ENCODE peak calls at places on chromosomes 4 and X, in ten cellular contexts. One of them, this sample, is unnamed.

GRCh38 chrX:16665089-16665488 is 15.1 kb downstream of the S100G start:
- DNase-seq in RCC 7860: no peak
- DNase-seq in aorta: no peak
- DNase-seq in GM03348: no peak
- DNase-seq in stimulated activated CD4-positive, alpha-beta T cell treated with anti-CD3 and anti-CD28 coated beads, Interleukin-2, amount 100 ng/mL, for 24 hours: no peak
- DNase-seq in stimulated activated CD8-positive, alpha-beta memory T cell treated with anti-CD3 and anti-CD28 coated beads, Interleukin-15, amount 100 ng/mL, for 4 hours: no peak
- DNase-seq in activated CD4-positive, CD25-positive, alpha-beta regulatory T cell: no peak
- DNase-seq in OCI-M1: no peak
- DNase-seq in ACHN: no peak
- DNase-seq in activated CD4-positive, alpha-beta memory T cell treated with anti-CD3 and anti-CD28 coated beads for 36 hours: no peak
- DNase-seq in this sample: no peak

GRCh38 chr4:86837651-86838050 is 11.5 kb downstream of the SLC10A6 start:
- DNase-seq in activated CD4-positive, CD25-positive, alpha-beta regulatory T cell: no peak
- DNase-seq in GM03348: no peak
- DNase-seq in ACHN: no peak
- DNase-seq in stimulated activated CD4-positive, alpha-beta T cell treated with anti-CD3 and anti-CD28 coated beads, Interleukin-2, amount 100 ng/mL, for 24 hours: no peak
- DNase-seq in RCC 7860: no peak
- DNase-seq in aorta: no peak
- DNase-seq in OCI-M1: no peak
- DNase-seq in stimulated activated CD8-positive, alpha-beta memory T cell treated with anti-CD3 and anti-CD28 coated beads, Interleukin-15, amount 100 ng/mL, for 4 hours: no peak
- DNase-seq in activated CD4-positive, alpha-beta memory T cell treated with anti-CD3 and anti-CD28 coated beads for 36 hours: no peak
- DNase-seq in this sample: no peak

GRCh38 chr4:159105063-159105414 is 2.2 kb downstream of the RAPGEF2 start:
- DNase-seq in GM03348: no peak
- DNase-seq in OCI-M1: no peak
- DNase-seq in activated CD4-positive, alpha-beta memory T cell treated with anti-CD3 and anti-CD28 coated beads for 36 hours: no peak
- DNase-seq in aorta: no peak
- DNase-seq in stimulated activated CD4-positive, alpha-beta T cell treated with anti-CD3 and anti-CD28 coated beads, Interleukin-2, amount 100 ng/mL, for 24 hours: no peak
- DNase-seq in stimulated activated CD8-positive, alpha-beta memory T cell treated with anti-CD3 and anti-CD28 coated beads, Interleukin-15, amount 100 ng/mL, for 4 hours: no peak
- DNase-seq in ACHN: no peak
- DNase-seq in activated CD4-positive, CD25-positive, alpha-beta regulatory T cell: no peak
- DNase-seq in RCC 7860: peak; percentile 7
- DNase-seq in this sample: no peak

GRCh38 chr4:174496631-174497442 is 25.5 kb downstream of the HPGD start:
- DNase-seq in RCC 7860: no peak
- DNase-seq in activated CD4-positive, CD25-positive, alpha-beta regulatory T cell: no peak
- DNase-seq in stimulated activated CD8-positive, alpha-beta memory T cell treated with anti-CD3 and anti-CD28 coated beads, Interleukin-15, amount 100 ng/mL, for 4 hours: no peak
- DNase-seq in ACHN: no peak
- DNase-seq in GM03348: no peak
- DNase-seq in OCI-M1: no peak
- DNase-seq in stimulated activated CD4-positive, alpha-beta T cell treated with anti-CD3 and anti-CD28 coated beads, Interleukin-2, amount 100 ng/mL, for 24 hours: no peak
- DNase-seq in activated CD4-positive, alpha-beta memory T cell treated with anti-CD3 and anti-CD28 coated beads for 36 hours: no peak
- DNase-seq in aorta: no peak
- DNase-seq in this sample: no peak

GRCh38 chrX:71537743-71538142 is 4.8 kb downstream of the OGT start:
- DNase-seq in aorta: no peak
- DNase-seq in RCC 7860: no peak
- DNase-seq in OCI-M1: no peak
- DNase-seq in stimulated activated CD4-positive, alpha-beta T cell treated with anti-CD3 and anti-CD28 coated beads, Interleukin-2, amount 100 ng/mL, for 24 hours: no peak
- DNase-seq in activated CD4-positive, alpha-beta memory T cell treated with anti-CD3 and anti-CD28 coated beads for 36 hours: no peak
- DNase-seq in GM03348: no peak
- DNase-seq in activated CD4-positive, CD25-positive, alpha-beta regulatory T cell: no peak
- DNase-seq in ACHN: no peak
- DNase-seq in stimulated activated CD8-positive, alpha-beta memory T cell treated with anti-CD3 and anti-CD28 coated beads, Interleukin-15, amount 100 ng/mL, for 4 hours: no peak
- DNase-seq in this sample: no peak

GRCh38 chrX:42123369-42123768 is 200.0 kb upstream of the CASK start:
- DNase-seq in ACHN: no peak
- DNase-seq in stimulated activated CD8-positive, alpha-beta memory T cell treated with anti-CD3 and anti-CD28 coated beads, Interleukin-15, amount 100 ng/mL, for 4 hours: no peak
- DNase-seq in activated CD4-positive, alpha-beta memory T cell treated with anti-CD3 and anti-CD28 coated beads for 36 hours: no peak
- DNase-seq in activated CD4-positive, CD25-positive, alpha-beta regulatory T cell: no peak
- DNase-seq in OCI-M1: no peak
- DNase-seq in aorta: no peak
- DNase-seq in stimulated activated CD4-positive, alpha-beta T cell treated with anti-CD3 and anti-CD28 coated beads, Interleukin-2, amount 100 ng/mL, for 24 hours: no peak
- DNase-seq in GM03348: no peak
- DNase-seq in RCC 7860: no peak
- DNase-seq in this sample: no peak

GRCh38 chr4:3436798-3437581 is 4.8 kb upstream of the HGFAC start:
- DNase-seq in stimulated activated CD4-positive, alpha-beta T cell treated with anti-CD3 and anti-CD28 coated beads, Interleukin-2, amount 100 ng/mL, for 24 hours: peak; percentile 22
- DNase-seq in GM03348: peak; percentile 89
- DNase-seq in activated CD4-positive, alpha-beta memory T cell treated with anti-CD3 and anti-CD28 coated beads for 36 hours: peak; percentile 54
- DNase-seq in activated CD4-positive, CD25-positive, alpha-beta regulatory T cell: no peak
- DNase-seq in RCC 7860: peak; percentile 81
- DNase-seq in ACHN: peak; percentile 77
- DNase-seq in stimulated activated CD8-positive, alpha-beta memory T cell treated with anti-CD3 and anti-CD28 coated beads, Interleukin-15, amount 100 ng/mL, for 4 hours: no peak
- DNase-seq in aorta: peak; percentile 74
- DNase-seq in OCI-M1: no peak
- DNase-seq in this sample: no peak

GRCh38 chr4:20196476-20196875 is 55.2 kb upstream of the SLIT2 start:
- DNase-seq in ACHN: no peak
- DNase-seq in RCC 7860: no peak
- DNase-seq in aorta: no peak
- DNase-seq in stimulated activated CD4-positive, alpha-beta T cell treated with anti-CD3 and anti-CD28 coated beads, Interleukin-2, amount 100 ng/mL, for 24 hours: no peak
- DNase-seq in GM03348: no peak
- DNase-seq in stimulated activated CD8-positive, alpha-beta memory T cell treated with anti-CD3 and anti-CD28 coated beads, Interleukin-15, amount 100 ng/mL, for 4 hours: no peak
- DNase-seq in activated CD4-positive, CD25-positive, alpha-beta regulatory T cell: no peak
- DNase-seq in activated CD4-positive, alpha-beta memory T cell treated with anti-CD3 and anti-CD28 coated beads for 36 hours: no peak
- DNase-seq in OCI-M1: no peak
- DNase-seq in this sample: no peak

GRCh38 chrX:150508461-150509367 is 59.7 kb upstream of the MTM1 start:
- DNase-seq in stimulated activated CD8-positive, alpha-beta memory T cell treated with anti-CD3 and anti-CD28 coated beads, Interleukin-15, amount 100 ng/mL, for 4 hours: no peak
- DNase-seq in ACHN: no peak
- DNase-seq in GM03348: peak; percentile 51
- DNase-seq in OCI-M1: no peak
- DNase-seq in activated CD4-positive, CD25-positive, alpha-beta regulatory T cell: no peak
- DNase-seq in RCC 7860: no peak
- DNase-seq in stimulated activated CD4-positive, alpha-beta T cell treated with anti-CD3 and anti-CD28 coated beads, Interleukin-2, amount 100 ng/mL, for 24 hours: no peak
- DNase-seq in activated CD4-positive, alpha-beta memory T cell treated with anti-CD3 and anti-CD28 coated beads for 36 hours: no peak
- DNase-seq in aorta: peak; percentile 82
- DNase-seq in this sample: peak; percentile 73

GRCh38 chrX:16931855-16932254 is 14.6 kb upstream of the REPS2 start:
- DNase-seq in GM03348: no peak
- DNase-seq in stimulated activated CD8-positive, alpha-beta memory T cell treated with anti-CD3 and anti-CD28 coated beads, Interleukin-15, amount 100 ng/mL, for 4 hours: no peak
- DNase-seq in activated CD4-positive, alpha-beta memory T cell treated with anti-CD3 and anti-CD28 coated beads for 36 hours: no peak
- DNase-seq in activated CD4-positive, CD25-positive, alpha-beta regulatory T cell: no peak
- DNase-seq in aorta: no peak
- DNase-seq in OCI-M1: no peak
- DNase-seq in RCC 7860: no peak
- DNase-seq in stimulated activated CD4-positive, alpha-beta T cell treated with anti-CD3 and anti-CD28 coated beads, Interleukin-2, amount 100 ng/mL, for 24 hours: no peak
- DNase-seq in ACHN: no peak
- DNase-seq in this sample: no peak

GRCh38 chr4:74660866-74661265 is 133.5 kb downstream of the BTC start:
- DNase-seq in GM03348: no peak
- DNase-seq in stimulated activated CD4-positive, alpha-beta T cell treated with anti-CD3 and anti-CD28 coated beads, Interleukin-2, amount 100 ng/mL, for 24 hours: no peak
- DNase-seq in OCI-M1: no peak
- DNase-seq in aorta: no peak
- DNase-seq in stimulated activated CD8-positive, alpha-beta memory T cell treated with anti-CD3 and anti-CD28 coated beads, Interleukin-15, amount 100 ng/mL, for 4 hours: no peak
- DNase-seq in activated CD4-positive, CD25-positive, alpha-beta regulatory T cell: no peak
- DNase-seq in ACHN: peak; percentile 28
- DNase-seq in RCC 7860: no peak
- DNase-seq in activated CD4-positive, alpha-beta memory T cell treated with anti-CD3 and anti-CD28 coated beads for 36 hours: no peak
- DNase-seq in this sample: no peak

GRCh38 chrX:44914532-44915198 is 41.7 kb downstream of the KDM6A start:
- DNase-seq in stimulated activated CD8-positive, alpha-beta memory T cell treated with anti-CD3 and anti-CD28 coated beads, Interleukin-15, amount 100 ng/mL, for 4 hours: no peak
- DNase-seq in activated CD4-positive, CD25-positive, alpha-beta regulatory T cell: no peak
- DNase-seq in OCI-M1: peak; percentile 52
- DNase-seq in ACHN: peak; percentile 65
- DNase-seq in activated CD4-positive, alpha-beta memory T cell treated with anti-CD3 and anti-CD28 coated beads for 36 hours: no peak
- DNase-seq in GM03348: peak; percentile 21
- DNase-seq in RCC 7860: peak; percentile 79
- DNase-seq in aorta: no peak
- DNase-seq in stimulated activated CD4-positive, alpha-beta T cell treated with anti-CD3 and anti-CD28 coated beads, Interleukin-2, amount 100 ng/mL, for 24 hours: no peak
- DNase-seq in this sample: no peak

GRCh38 chr4:41177016-41177415 is 37.3 kb downstream of the APBB2 start:
- DNase-seq in RCC 7860: peak; percentile 83
- DNase-seq in activated CD4-positive, alpha-beta memory T cell treated with anti-CD3 and anti-CD28 coated beads for 36 hours: no peak
- DNase-seq in stimulated activated CD4-positive, alpha-beta T cell treated with anti-CD3 and anti-CD28 coated beads, Interleukin-2, amount 100 ng/mL, for 24 hours: no peak
- DNase-seq in stimulated activated CD8-positive, alpha-beta memory T cell treated with anti-CD3 and anti-CD28 coated beads, Interleukin-15, amount 100 ng/mL, for 4 hours: no peak
- DNase-seq in activated CD4-positive, CD25-positive, alpha-beta regulatory T cell: no peak
- DNase-seq in OCI-M1: no peak
- DNase-seq in ACHN: peak; percentile 77
- DNase-seq in GM03348: peak; percentile 60
- DNase-seq in aorta: no peak
- DNase-seq in this sample: no peak

GRCh38 chr4:73892966-73893365 is 23.8 kb downstream of the CXCL1 start:
- DNase-seq in activated CD4-positive, CD25-positive, alpha-beta regulatory T cell: no peak
- DNase-seq in ACHN: no peak
- DNase-seq in aorta: no peak
- DNase-seq in RCC 7860: no peak
- DNase-seq in stimulated activated CD8-positive, alpha-beta memory T cell treated with anti-CD3 and anti-CD28 coated beads, Interleukin-15, amount 100 ng/mL, for 4 hours: no peak
- DNase-seq in stimulated activated CD4-positive, alpha-beta T cell treated with anti-CD3 and anti-CD28 coated beads, Interleukin-2, amount 100 ng/mL, for 24 hours: no peak
- DNase-seq in GM03348: no peak
- DNase-seq in activated CD4-positive, alpha-beta memory T cell treated with anti-CD3 and anti-CD28 coated beads for 36 hours: no peak
- DNase-seq in OCI-M1: no peak
- DNase-seq in this sample: no peak

GRCh38 chr4:153781717-153782416 is 7.0 kb downstream of the SFRP2 start:
- DNase-seq in OCI-M1: no peak
- DNase-seq in activated CD4-positive, CD25-positive, alpha-beta regulatory T cell: no peak
- DNase-seq in stimulated activated CD4-positive, alpha-beta T cell treated with anti-CD3 and anti-CD28 coated beads, Interleukin-2, amount 100 ng/mL, for 24 hours: no peak
- DNase-seq in ACHN: no peak
- DNase-seq in RCC 7860: no peak
- DNase-seq in activated CD4-positive, alpha-beta memory T cell treated with anti-CD3 and anti-CD28 coated beads for 36 hours: no peak
- DNase-seq in GM03348: peak; percentile 50
- DNase-seq in aorta: no peak
- DNase-seq in stimulated activated CD8-positive, alpha-beta memory T cell treated with anti-CD3 and anti-CD28 coated beads, Interleukin-15, amount 100 ng/mL, for 4 hours: no peak
- DNase-seq in this sample: no peak

GRCh38 chrX:14409341-14409740 is 120.0 kb upstream of the GLRA2 start:
- DNase-seq in ACHN: no peak
- DNase-seq in stimulated activated CD4-positive, alpha-beta T cell treated with anti-CD3 and anti-CD28 coated beads, Interleukin-2, amount 100 ng/mL, for 24 hours: no peak
- DNase-seq in RCC 7860: no peak
- DNase-seq in aorta: no peak
- DNase-seq in OCI-M1: no peak
- DNase-seq in stimulated activated CD8-positive, alpha-beta memory T cell treated with anti-CD3 and anti-CD28 coated beads, Interleukin-15, amount 100 ng/mL, for 4 hours: no peak
- DNase-seq in activated CD4-positive, CD25-positive, alpha-beta regulatory T cell: no peak
- DNase-seq in GM03348: no peak
- DNase-seq in activated CD4-positive, alpha-beta memory T cell treated with anti-CD3 and anti-CD28 coated beads for 36 hours: no peak
- DNase-seq in this sample: no peak

GRCh38 chr4:124753941-124754581 is 41.5 kb upstream of the ANKRD50 start:
- DNase-seq in activated CD4-positive, CD25-positive, alpha-beta regulatory T cell: no peak
- DNase-seq in RCC 7860: no peak
- DNase-seq in ACHN: no peak
- DNase-seq in stimulated activated CD4-positive, alpha-beta T cell treated with anti-CD3 and anti-CD28 coated beads, Interleukin-2, amount 100 ng/mL, for 24 hours: no peak
- DNase-seq in activated CD4-positive, alpha-beta memory T cell treated with anti-CD3 and anti-CD28 coated beads for 36 hours: no peak
- DNase-seq in OCI-M1: no peak
- DNase-seq in stimulated activated CD8-positive, alpha-beta memory T cell treated with anti-CD3 and anti-CD28 coated beads, Interleukin-15, amount 100 ng/mL, for 4 hours: no peak
- DNase-seq in GM03348: no peak
- DNase-seq in aorta: no peak
- DNase-seq in this sample: no peak

GRCh38 chr4:148787831-148788477 is 345.7 kb upstream of the NR3C2 start:
- DNase-seq in GM03348: no peak
- DNase-seq in ACHN: no peak
- DNase-seq in stimulated activated CD4-positive, alpha-beta T cell treated with anti-CD3 and anti-CD28 coated beads, Interleukin-2, amount 100 ng/mL, for 24 hours: no peak
- DNase-seq in stimulated activated CD8-positive, alpha-beta memory T cell treated with anti-CD3 and anti-CD28 coated beads, Interleukin-15, amount 100 ng/mL, for 4 hours: no peak
- DNase-seq in activated CD4-positive, CD25-positive, alpha-beta regulatory T cell: no peak
- DNase-seq in RCC 7860: no peak
- DNase-seq in OCI-M1: no peak
- DNase-seq in aorta: no peak
- DNase-seq in activated CD4-positive, alpha-beta memory T cell treated with anti-CD3 and anti-CD28 coated beads for 36 hours: no peak
- DNase-seq in this sample: no peak

GRCh38 chrX:44344194-44344593 is 722 bp upstream of the EFHC2 start:
- DNase-seq in aorta: no peak
- DNase-seq in activated CD4-positive, CD25-positive, alpha-beta regulatory T cell: peak; percentile 6
- DNase-seq in activated CD4-positive, alpha-beta memory T cell treated with anti-CD3 and anti-CD28 coated beads for 36 hours: peak; percentile 77
- DNase-seq in RCC 7860: no peak
- DNase-seq in stimulated activated CD8-positive, alpha-beta memory T cell treated with anti-CD3 and anti-CD28 coated beads, Interleukin-15, amount 100 ng/mL, for 4 hours: peak; percentile 13
- DNase-seq in GM03348: peak; percentile 2
- DNase-seq in stimulated activated CD4-positive, alpha-beta T cell treated with anti-CD3 and anti-CD28 coated beads, Interleukin-2, amount 100 ng/mL, for 24 hours: peak; percentile 53
- DNase-seq in ACHN: no peak
- DNase-seq in OCI-M1: peak; percentile 78
- DNase-seq in this sample: peak; percentile 36

GRCh38 chr4:60757986-60758385 is 442.1 kb upstream of the ADGRL3 start:
- DNase-seq in GM03348: peak; percentile 16
- DNase-seq in ACHN: peak; percentile 39
- DNase-seq in activated CD4-positive, CD25-positive, alpha-beta regulatory T cell: no peak
- DNase-seq in aorta: no peak
- DNase-seq in stimulated activated CD8-positive, alpha-beta memory T cell treated with anti-CD3 and anti-CD28 coated beads, Interleukin-15, amount 100 ng/mL, for 4 hours: no peak
- DNase-seq in RCC 7860: no peak
- DNase-seq in OCI-M1: peak; percentile 66
- DNase-seq in stimulated activated CD4-positive, alpha-beta T cell treated with anti-CD3 and anti-CD28 coated beads, Interleukin-2, amount 100 ng/mL, for 24 hours: no peak
- DNase-seq in activated CD4-positive, alpha-beta memory T cell treated with anti-CD3 and anti-CD28 coated beads for 36 hours: no peak
- DNase-seq in this sample: no peak

GRCh38 chr4:41718907-41719306 is 29.6 kb downstream of the PHOX2B start:
- DNase-seq in RCC 7860: no peak
- DNase-seq in activated CD4-positive, CD25-positive, alpha-beta regulatory T cell: no peak
- DNase-seq in OCI-M1: no peak
- DNase-seq in GM03348: peak; percentile 8
- DNase-seq in stimulated activated CD8-positive, alpha-beta memory T cell treated with anti-CD3 and anti-CD28 coated beads, Interleukin-15, amount 100 ng/mL, for 4 hours: no peak
- DNase-seq in activated CD4-positive, alpha-beta memory T cell treated with anti-CD3 and anti-CD28 coated beads for 36 hours: no peak
- DNase-seq in ACHN: no peak
- DNase-seq in stimulated activated CD4-positive, alpha-beta T cell treated with anti-CD3 and anti-CD28 coated beads, Interleukin-2, amount 100 ng/mL, for 24 hours: no peak
- DNase-seq in aorta: no peak
- DNase-seq in this sample: no peak

GRCh38 chr4:113446019-113446418 is 315.5 kb downstream of the CAMK2D start:
- DNase-seq in GM03348: peak; percentile 20
- DNase-seq in activated CD4-positive, CD25-positive, alpha-beta regulatory T cell: no peak
- DNase-seq in stimulated activated CD4-positive, alpha-beta T cell treated with anti-CD3 and anti-CD28 coated beads, Interleukin-2, amount 100 ng/mL, for 24 hours: peak; percentile 16
- DNase-seq in RCC 7860: peak; percentile 40
- DNase-seq in aorta: no peak
- DNase-seq in stimulated activated CD8-positive, alpha-beta memory T cell treated with anti-CD3 and anti-CD28 coated beads, Interleukin-15, amount 100 ng/mL, for 4 hours: no peak
- DNase-seq in activated CD4-positive, alpha-beta memory T cell treated with anti-CD3 and anti-CD28 coated beads for 36 hours: peak; percentile 15
- DNase-seq in OCI-M1: no peak
- DNase-seq in ACHN: no peak
- DNase-seq in this sample: no peak

GRCh38 chr4:78644063-78644691 is 92.6 kb downstream of the ANXA3 start:
- DNase-seq in activated CD4-positive, CD25-positive, alpha-beta regulatory T cell: no peak
- DNase-seq in ACHN: no peak
- DNase-seq in RCC 7860: no peak
- DNase-seq in OCI-M1: no peak
- DNase-seq in stimulated activated CD8-positive, alpha-beta memory T cell treated with anti-CD3 and anti-CD28 coated beads, Interleukin-15, amount 100 ng/mL, for 4 hours: no peak
- DNase-seq in aorta: no peak
- DNase-seq in GM03348: no peak
- DNase-seq in activated CD4-positive, alpha-beta memory T cell treated with anti-CD3 and anti-CD28 coated beads for 36 hours: no peak
- DNase-seq in stimulated activated CD4-positive, alpha-beta T cell treated with anti-CD3 and anti-CD28 coated beads, Interleukin-2, amount 100 ng/mL, for 24 hours: no peak
- DNase-seq in this sample: no peak

GRCh38 chrX:37662181-37662580 is 23.4 kb upstream of the XK start:
- DNase-seq in RCC 7860: no peak
- DNase-seq in activated CD4-positive, CD25-positive, alpha-beta regulatory T cell: no peak
- DNase-seq in aorta: no peak
- DNase-seq in ACHN: no peak
- DNase-seq in stimulated activated CD4-positive, alpha-beta T cell treated with anti-CD3 and anti-CD28 coated beads, Interleukin-2, amount 100 ng/mL, for 24 hours: no peak
- DNase-seq in GM03348: no peak
- DNase-seq in OCI-M1: no peak
- DNase-seq in activated CD4-positive, alpha-beta memory T cell treated with anti-CD3 and anti-CD28 coated beads for 36 hours: no peak
- DNase-seq in stimulated activated CD8-positive, alpha-beta memory T cell treated with anti-CD3 and anti-CD28 coated beads, Interleukin-15, amount 100 ng/mL, for 4 hours: no peak
- DNase-seq in this sample: no peak

GRCh38 chrX:149010026-149010898 is 494.8 kb downstream of the IDS start:
- DNase-seq in RCC 7860: no peak
- DNase-seq in ACHN: no peak
- DNase-seq in OCI-M1: no peak
- DNase-seq in activated CD4-positive, CD25-positive, alpha-beta regulatory T cell: no peak
- DNase-seq in aorta: no peak
- DNase-seq in stimulated activated CD8-positive, alpha-beta memory T cell treated with anti-CD3 and anti-CD28 coated beads, Interleukin-15, amount 100 ng/mL, for 4 hours: no peak
- DNase-seq in GM03348: no peak
- DNase-seq in stimulated activated CD4-positive, alpha-beta T cell treated with anti-CD3 and anti-CD28 coated beads, Interleukin-2, amount 100 ng/mL, for 24 hours: no peak
- DNase-seq in activated CD4-positive, alpha-beta memory T cell treated with anti-CD3 and anti-CD28 coated beads for 36 hours: no peak
- DNase-seq in this sample: no peak

This sample was measured in left cardiac atrium.